ENCODE peak calls at places on chromosome 14, in ten cellular contexts. One of them, this sample, is unnamed. For H3K27me3, the result is how much of the 10 kb centered on the place peaks cover.

GRCh38 chr14:26598081-26598671 is 343 bp upstream of the NOVA1 start:
- DNase-seq in HCT116: no peak
- DNase-seq in uterus: peak
- DNase-seq in IMR-90: peak
- DNase-seq in body of pancreas: peak
- DNase-seq in heart left ventricle: peak
- DNase-seq in breast epithelium: peak
- DNase-seq in transverse colon: peak
- DNase-seq in tibial nerve: peak
- DNase-seq in stomach: peak
- DNase-seq in this sample: peak

GRCh38 chr14:74333909-74334308 is 14.4 kb upstream of the VRTN start:
- DNase-seq in transverse colon: no peak
- DNase-seq in breast epithelium: no peak
- DNase-seq in uterus: no peak
- DNase-seq in body of pancreas: no peak
- DNase-seq in IMR-90: peak
- DNase-seq in HCT116: no peak
- DNase-seq in stomach: no peak
- DNase-seq in heart left ventricle: no peak
- DNase-seq in tibial nerve: no peak
- DNase-seq in this sample: no peak

GRCh38 chr14:99138999-99139865 is 132.8 kb downstream of the BCL11B start:
- DNase-seq in body of pancreas: no peak
- DNase-seq in stomach: peak
- DNase-seq in HCT116: no peak
- DNase-seq in tibial nerve: no peak
- DNase-seq in uterus: no peak
- DNase-seq in breast epithelium: peak
- DNase-seq in IMR-90: no peak
- DNase-seq in heart left ventricle: no peak
- DNase-seq in transverse colon: no peak
- DNase-seq in this sample: no peak

GRCh38 chr14:99259327-99259726 is 12.7 kb downstream of the BCL11B start:
- DNase-seq in body of pancreas: no peak
- DNase-seq in IMR-90: no peak
- DNase-seq in stomach: no peak
- DNase-seq in tibial nerve: no peak
- DNase-seq in uterus: no peak
- DNase-seq in breast epithelium: no peak
- DNase-seq in heart left ventricle: no peak
- DNase-seq in HCT116: no peak
- DNase-seq in transverse colon: no peak
- DNase-seq in this sample: no peak

GRCh38 chr14:88599761-88600439 is 37.1 kb downstream of the ZC3H14 start:
- DNase-seq in HCT116: no peak
- DNase-seq in transverse colon: no peak
- DNase-seq in heart left ventricle: no peak
- DNase-seq in IMR-90: no peak
- DNase-seq in tibial nerve: no peak
- DNase-seq in body of pancreas: no peak
- DNase-seq in stomach: no peak
- DNase-seq in breast epithelium: no peak
- DNase-seq in uterus: no peak
- DNase-seq in this sample: no peak

GRCh38 chr14:24397639-24398297 is 1.0 kb upstream of the NYNRIN start:
- DNase-seq in heart left ventricle: no peak
- DNase-seq in body of pancreas: no peak
- DNase-seq in HCT116: no peak
- DNase-seq in uterus: no peak
- DNase-seq in tibial nerve: no peak
- DNase-seq in breast epithelium: no peak
- DNase-seq in stomach: no peak
- DNase-seq in transverse colon: no peak
- DNase-seq in IMR-90: no peak
- DNase-seq in this sample: no peak

GRCh38 chr14:49933128-49933527 is 40.2 kb downstream of the ARF6 start:
- DNase-seq in IMR-90: no peak
- DNase-seq in tibial nerve: no peak
- DNase-seq in stomach: no peak
- DNase-seq in heart left ventricle: no peak
- DNase-seq in transverse colon: no peak
- DNase-seq in HCT116: no peak
- DNase-seq in body of pancreas: no peak
- DNase-seq in uterus: no peak
- DNase-seq in breast epithelium: no peak
- DNase-seq in this sample: no peak

GRCh38 chr14:72754949-72755348 is 139.0 kb downstream of the DPF3 start:
- DNase-seq in IMR-90: no peak
- DNase-seq in body of pancreas: no peak
- DNase-seq in tibial nerve: no peak
- DNase-seq in heart left ventricle: no peak
- DNase-seq in transverse colon: no peak
- DNase-seq in HCT116: no peak
- DNase-seq in breast epithelium: no peak
- DNase-seq in uterus: no peak
- DNase-seq in stomach: no peak
- DNase-seq in this sample: no peak

GRCh38 chr14:35369701-35370191 is 34.8 kb downstream of the NFKBIA start:
- DNase-seq in tibial nerve: no peak
- DNase-seq in transverse colon: no peak
- DNase-seq in uterus: no peak
- DNase-seq in IMR-90: no peak
- DNase-seq in heart left ventricle: no peak
- DNase-seq in stomach: no peak
- DNase-seq in HCT116: no peak
- DNase-seq in breast epithelium: no peak
- DNase-seq in body of pancreas: peak
- DNase-seq in this sample: no peak

GRCh38 chr14:103528158-103528511 is 861 bp upstream of the TRMT61A start:
- DNase-seq in uterus: no peak
- DNase-seq in IMR-90: no peak
- DNase-seq in transverse colon: peak
- DNase-seq in heart left ventricle: peak
- DNase-seq in body of pancreas: peak
- DNase-seq in HCT116: no peak
- DNase-seq in tibial nerve: no peak
- DNase-seq in stomach: peak
- DNase-seq in breast epithelium: no peak
- DNase-seq in this sample: no peak

GRCh38 chr14:75333523-75334190 is 55.0 kb downstream of the FOS start:
- DNase-seq in transverse colon: no peak
- DNase-seq in body of pancreas: no peak
- DNase-seq in breast epithelium: no peak
- DNase-seq in heart left ventricle: no peak
- DNase-seq in stomach: no peak
- DNase-seq in IMR-90: no peak
- DNase-seq in tibial nerve: no peak
- DNase-seq in HCT116: no peak
- DNase-seq in uterus: no peak
- DNase-seq in this sample: no peak

GRCh38 chr14:32047791-32048190 is 29.3 kb upstream of the ARHGAP5 start:
- DNase-seq in breast epithelium: no peak
- DNase-seq in tibial nerve: no peak
- DNase-seq in IMR-90: no peak
- DNase-seq in heart left ventricle: no peak
- DNase-seq in HCT116: no peak
- DNase-seq in body of pancreas: no peak
- DNase-seq in uterus: no peak
- DNase-seq in stomach: no peak
- DNase-seq in transverse colon: no peak
- DNase-seq in this sample: no peak

GRCh38 chr14:99271951-99272668 is at the start of gene BCL11B:
- DNase-seq in HCT116: peak
- DNase-seq in transverse colon: peak
- DNase-seq in heart left ventricle: peak
- DNase-seq in body of pancreas: peak
- DNase-seq in IMR-90: peak
- DNase-seq in tibial nerve: peak
- DNase-seq in uterus: peak
- DNase-seq in stomach: peak
- DNase-seq in breast epithelium: no peak
- DNase-seq in this sample: peak

GRCh38 chr14:89902876-89903275 is 51.7 kb downstream of the EFCAB11 start:
- DNase-seq in stomach: no peak
- DNase-seq in body of pancreas: no peak
- DNase-seq in tibial nerve: no peak
- DNase-seq in breast epithelium: no peak
- DNase-seq in transverse colon: no peak
- DNase-seq in IMR-90: no peak
- DNase-seq in HCT116: no peak
- DNase-seq in uterus: no peak
- DNase-seq in heart left ventricle: no peak
- DNase-seq in this sample: no peak

GRCh38 chr14:75877292-75877691 is 104.5 kb downstream of the TGFB3 start:
- DNase-seq in uterus: no peak
- DNase-seq in IMR-90: peak
- DNase-seq in transverse colon: no peak
- DNase-seq in body of pancreas: peak
- DNase-seq in tibial nerve: no peak
- DNase-seq in breast epithelium: no peak
- DNase-seq in HCT116: no peak
- DNase-seq in heart left ventricle: no peak
- DNase-seq in stomach: no peak
- DNase-seq in this sample: no peak

GRCh38 chr14:90109858-90110257 is 48.1 kb downstream of the KCNK13 start:
- DNase-seq in HCT116: peak
- DNase-seq in transverse colon: no peak
- DNase-seq in stomach: no peak
- DNase-seq in heart left ventricle: no peak
- DNase-seq in uterus: no peak
- DNase-seq in breast epithelium: no peak
- DNase-seq in IMR-90: no peak
- DNase-seq in body of pancreas: no peak
- DNase-seq in tibial nerve: no peak
- DNase-seq in this sample: no peak

GRCh38 chr14:38311655-38312054 is 55.8 kb upstream of the CLEC14A start:
- DNase-seq in HCT116: no peak
- DNase-seq in stomach: no peak
- DNase-seq in IMR-90: no peak
- DNase-seq in body of pancreas: no peak
- DNase-seq in transverse colon: no peak
- DNase-seq in breast epithelium: no peak
- DNase-seq in tibial nerve: no peak
- DNase-seq in uterus: no peak
- DNase-seq in heart left ventricle: no peak
- DNase-seq in this sample: no peak

GRCh38 chr14:28813810-28814209 is 47.2 kb downstream of the FOXG1 start:
- DNase-seq in uterus: no peak
- DNase-seq in body of pancreas: no peak
- DNase-seq in breast epithelium: no peak
- DNase-seq in HCT116: no peak
- DNase-seq in tibial nerve: no peak
- DNase-seq in IMR-90: no peak
- DNase-seq in stomach: no peak
- DNase-seq in heart left ventricle: no peak
- DNase-seq in transverse colon: no peak
- DNase-seq in this sample: no peak

DNA sequence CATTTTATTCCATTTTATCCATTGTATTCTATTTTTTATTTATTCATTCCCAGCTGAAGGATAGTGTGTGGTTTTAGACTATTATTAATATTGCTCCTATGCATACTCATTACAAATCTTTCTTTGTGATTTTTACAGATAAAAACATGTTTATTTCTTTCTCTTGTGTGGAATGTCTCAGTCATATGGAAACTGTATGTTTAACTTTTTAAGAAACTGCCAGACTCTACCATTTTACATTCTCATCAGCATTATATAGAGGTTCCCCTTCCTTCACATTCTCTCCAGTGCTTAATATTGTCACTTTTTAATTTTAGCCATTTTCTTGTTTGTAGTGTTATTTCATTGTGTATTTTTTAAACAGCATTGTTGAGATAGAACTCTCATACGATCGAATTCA is 26.7 kb downstream of the PALS1 start:
- DNase-seq in HCT116: no peak
- DNase-seq in uterus: no peak
- DNase-seq in transverse colon: no peak
- DNase-seq in IMR-90: no peak
- DNase-seq in body of pancreas: no peak
- DNase-seq in heart left ventricle: no peak
- DNase-seq in tibial nerve: no peak
- DNase-seq in stomach: no peak
- DNase-seq in breast epithelium: no peak
- DNase-seq in this sample: no peak
- H3K27ac ChIP-seq in HCT116: no peak
- H3K27ac ChIP-seq in uterus: no peak
- H3K27ac ChIP-seq in transverse colon: no peak
- H3K27ac ChIP-seq in IMR-90: no peak
- H3K27ac ChIP-seq in body of pancreas: no peak
- H3K27ac ChIP-seq in heart left ventricle: no peak
- H3K27ac ChIP-seq in tibial nerve: peak
- H3K27ac ChIP-seq in stomach: no peak
- H3K27ac ChIP-seq in breast epithelium: no peak
- H3K27ac ChIP-seq in this sample: no peak

GRCh38 chr14:37172024-37172869 is at the start of gene SLC25A21:
- DNase-seq in tibial nerve: peak
- DNase-seq in breast epithelium: peak
- DNase-seq in stomach: peak
- DNase-seq in HCT116: peak
- DNase-seq in transverse colon: peak
- DNase-seq in IMR-90: peak
- DNase-seq in heart left ventricle: peak
- DNase-seq in uterus: peak
- DNase-seq in body of pancreas: peak
- DNase-seq in this sample: peak
- TF ChIP-seq POLR2A in tibial nerve: peak
- TF ChIP-seq POLR2A in breast epithelium: peak
- TF ChIP-seq POLR2A in stomach: no peak
- TF ChIP-seq POLR2A in HCT116: peak
- TF ChIP-seq POLR2A in transverse colon: peak
- TF ChIP-seq POLR2A in IMR-90: peak
- TF ChIP-seq POLR2A in heart left ventricle: no peak
- TF ChIP-seq POLR2A in uterus: no peak
- TF ChIP-seq POLR2A in body of pancreas: peak
- TF ChIP-seq POLR2A in this sample: peak

GRCh38 chr14:106442857-106443256 is 916.5 kb downstream of the TMEM121 start:
- DNase-seq in stomach: no peak
- DNase-seq in body of pancreas: no peak
- DNase-seq in breast epithelium: no peak
- DNase-seq in tibial nerve: no peak
- DNase-seq in transverse colon: no peak
- DNase-seq in HCT116: no peak
- DNase-seq in uterus: no peak
- DNase-seq in heart left ventricle: no peak
- DNase-seq in IMR-90: no peak
- DNase-seq in this sample: peak
- H3K27me3 ChIP-seq in stomach: under half
- H3K27me3 ChIP-seq in body of pancreas: under half
- H3K27me3 ChIP-seq in breast epithelium: under half
- H3K27me3 ChIP-seq in tibial nerve: under half
- H3K27me3 ChIP-seq in transverse colon: under half
- H3K27me3 ChIP-seq in HCT116: under half
- H3K27me3 ChIP-seq in uterus: under half
- H3K27me3 ChIP-seq in heart left ventricle: under half
- H3K27me3 ChIP-seq in IMR-90: under half
- H3K27me3 ChIP-seq in this sample: under half

DNA sequence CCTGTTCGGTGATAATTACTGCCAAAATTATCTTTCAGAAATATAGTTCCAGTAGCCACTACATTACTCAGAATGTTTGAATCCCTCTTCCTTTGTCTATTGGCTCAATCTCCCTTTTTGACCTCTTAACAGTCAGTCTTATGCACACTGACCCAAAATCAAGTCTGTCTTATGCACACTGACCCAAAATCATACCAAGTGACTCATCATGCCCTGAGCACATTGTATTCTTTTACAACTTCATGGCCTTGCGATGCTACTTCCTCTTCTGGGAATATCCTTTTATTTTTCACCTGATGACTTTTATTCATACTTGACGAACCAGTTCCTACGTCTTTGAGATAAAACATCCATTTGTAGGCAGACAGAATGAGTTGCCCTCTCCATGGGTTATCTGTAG is 182.3 kb downstream of the NPAS3 start:
- DNase-seq in HCT116: no peak
- DNase-seq in breast epithelium: no peak
- DNase-seq in body of pancreas: no peak
- DNase-seq in stomach: no peak
- DNase-seq in transverse colon: no peak
- DNase-seq in IMR-90: no peak
- DNase-seq in tibial nerve: no peak
- DNase-seq in uterus: no peak
- DNase-seq in heart left ventricle: no peak
- DNase-seq in this sample: no peak
- H3K27ac ChIP-seq in HCT116: no peak
- H3K27ac ChIP-seq in breast epithelium: no peak
- H3K27ac ChIP-seq in body of pancreas: no peak
- H3K27ac ChIP-seq in stomach: no peak
- H3K27ac ChIP-seq in transverse colon: no peak
- H3K27ac ChIP-seq in IMR-90: no peak
- H3K27ac ChIP-seq in tibial nerve: no peak
- H3K27ac ChIP-seq in uterus: no peak
- H3K27ac ChIP-seq in heart left ventricle: no peak
- H3K27ac ChIP-seq in this sample: no peak

This sample was measured in upper lobe of left lung.